ENCODE peak calls at places on chromosomes 11 and 22, in nine cellular contexts. K is cardiac fibroblast; Z is HS-5; L is hypothalamus; Y is GM23338; R is ovary; A is NCI-H1930; I is H7; Q is stimulated activated naive B cell treated with anti-CD40 and anti-IgM and Interleukin-4, amounts not matched to agents 10 μg/mL and 1 μg/mL and 100 μg/mL, for 72 hours. J is an unnamed sample.
A peak's percentile ranks its signal among the peaks of the same experiment; 100 is the strongest.

GRCh38 chr11:36266767-36267166 is 22.5 kb downstream of the COMMD9 start:
- DNase-seq in Z (no peak), R (no peak), A (no peak), I (no peak), Y (no peak), K (no peak), Q (no peak), L (no peak), J (no peak)

GRCh38 chr11:16926868-16927267 is 87.3 kb downstream of the PLEKHA7 start:
- DNase-seq in Y (peak; percentile 56), I (no peak), Q (no peak), A (no peak), Z (no peak), R (no peak), L (no peak), K (no peak), J (no peak)

GRCh38 chr22:17786435-17787158 is 12.3 kb upstream of the BID start:
- DNase-seq in I (peak; percentile 79), Y (peak; percentile 57), A (no peak), L (no peak), R (no peak), K (peak; percentile 39), Q (no peak), Z (no peak), J (no peak)

GRCh38 chr11:123103326-123103980 is 41.5 kb upstream of the HSPA8 start:
- DNase-seq in A (no peak), Y (peak; percentile 73), R (peak; percentile 60), L (no peak), K (peak; percentile 86), Q (no peak), Z (peak; percentile 25), I (peak; percentile 51), J (peak; percentile 16)

GRCh38 chr11:693415-693831 is 1.6 kb downstream of the DEAF1 start:
- DNase-seq in K (peak; percentile 17), R (no peak), I (peak; percentile 62), A (no peak), Y (no peak), Z (no peak), L (no peak), Q (no peak), J (no peak)

GRCh38 chr11:86508604-86509471 is 134.2 kb downstream of the CCDC81 start:
- DNase-seq in I (no peak), K (no peak), L (no peak), Z (peak; percentile 74), R (no peak), Q (no peak), Y (no peak), A (no peak), J (no peak)

GRCh38 chr11:14339356-14339755 is 19.6 kb downstream of the RRAS2 start:
- DNase-seq in A (no peak), Q (no peak), L (no peak), K (no peak), I (no peak), Y (no peak), Z (no peak), R (no peak), J (no peak)

GRCh38 chr11:103877221-103877620 is 159.2 kb upstream of the DDI1 start:
- DNase-seq in Z (no peak), Y (no peak), A (no peak), L (no peak), I (no peak), R (no peak), K (peak; percentile 46), Q (no peak), J (no peak)

GRCh38 chr22:45335021-45335818 is 25.5 kb downstream of the FAM118A start:
- DNase-seq in Y (peak; percentile 79), A (no peak), Z (no peak), K (no peak), I (peak; percentile 85), Q (no peak), R (no peak), L (no peak), J (no peak)

GRCh38 chr22:17009640-17010291 is 1.7 kb upstream of the GAB4 start:
- DNase-seq in Y (peak; percentile 56), L (no peak), R (no peak), Q (no peak), A (no peak), K (no peak), I (peak; percentile 65), Z (no peak), J (no peak)

GRCh38 chr11:118997627-118998387 is at the start of gene CENATAC:
- DNase-seq in L (peak; percentile 86), R (peak; percentile 97), I (peak; percentile 100), A (peak; percentile 85), Q (peak; percentile 93), K (peak; percentile 90), Z (peak; percentile 75), Y (peak; percentile 97), J (peak; percentile 99)

GRCh38 chr22:21094911-21095772 is 49.4 kb downstream of the LRRC74B start:
- DNase-seq in Y (no peak), I (no peak), R (no peak), Z (no peak), L (no peak), K (no peak), A (no peak), Q (no peak), J (no peak)

GRCh38 chr11:61587541-61587941 is 6.7 kb upstream of the SYT7 start:
- DNase-seq in Q (no peak), R (peak; percentile 73), L (no peak), K (peak; percentile 26), A (no peak), I (peak; percentile 95), Z (no peak), Y (peak; percentile 90), J (no peak)

GRCh38 chr22:35627267-35628041 is 10.3 kb upstream of the MB start:
- DNase-seq in K (peak; percentile 96), R (peak; percentile 88), I (peak; percentile 82), Q (no peak), L (no peak), A (peak; percentile 47), Y (peak; percentile 85), Z (peak; percentile 92), J (peak; percentile 69)

GRCh38 chr11:68471360-68472340 is 11.1 kb downstream of the PPP6R3 start:
- DNase-seq in I (peak; percentile 13), A (no peak), Y (no peak), Z (no peak), L (no peak), K (peak; percentile 89), Q (no peak), R (no peak), J (peak; percentile 62)

GRCh38 chr11:70352074-70352473 is 46.3 kb upstream of the CTTN start:
- DNase-seq in L (no peak), Q (no peak), K (no peak), R (no peak), A (no peak), Z (no peak), Y (no peak), I (no peak), J (no peak)

GRCh38 chr22:29987143-29987542 is 93.1 kb upstream of the HORMAD2 start:
- DNase-seq in L (no peak), A (no peak), K (no peak), Q (no peak), R (no peak), Z (no peak), Y (no peak), I (no peak), J (no peak)

GRCh38 chr22:41431656-41432055 is 14.9 kb downstream of the TOB2 start:
- DNase-seq in L (no peak), I (no peak), Q (no peak), R (no peak), Z (no peak), K (no peak), A (no peak), Y (no peak), J (no peak)

GRCh38 chr11:27468643-27469332 is 3.8 kb downstream of the LGR4 start:
- DNase-seq in L (no peak), Z (no peak), I (no peak), Q (no peak), K (peak; percentile 31), R (no peak), Y (no peak), A (no peak), J (no peak)

J was measured in GM20000.